ENCODE peak calls at places on chromosome 20, in eight cellular contexts. One of them, this sample, is unnamed.

GRCh38 chr20:46433051-46433450 is 26.6 kb upstream of the ELMO2 start:
- DNase-seq in mammary epithelial cell: peak; percentile 25
- DNase-seq in left ventricle myocardium inferior: no peak
- DNase-seq in Peyer's patch: no peak
- DNase-seq in neural progenitor cell: no peak
- DNase-seq in psoas muscle: no peak
- DNase-seq in tibial artery: no peak
- DNase-seq in lower lobe of right lung: no peak
- DNase-seq in this sample: no peak

GRCh38 chr20:32902456-32903420 is 44.0 kb downstream of the EFCAB8 start:
- DNase-seq in mammary epithelial cell: peak; percentile 36
- DNase-seq in lower lobe of right lung: peak; percentile 68
- DNase-seq in left ventricle myocardium inferior: peak; percentile 32
- DNase-seq in tibial artery: no peak
- DNase-seq in Peyer's patch: peak; percentile 72
- DNase-seq in psoas muscle: peak; percentile 46
- DNase-seq in neural progenitor cell: peak; percentile 77
- DNase-seq in this sample: peak; percentile 45

GRCh38 chr20:6562111-6562510 is 205.4 kb upstream of the BMP2 start:
- DNase-seq in mammary epithelial cell: peak; percentile 82
- DNase-seq in tibial artery: no peak
- DNase-seq in psoas muscle: no peak
- DNase-seq in lower lobe of right lung: no peak
- DNase-seq in left ventricle myocardium inferior: no peak
- DNase-seq in neural progenitor cell: no peak
- DNase-seq in Peyer's patch: no peak
- DNase-seq in this sample: no peak

GRCh38 chr20:21096321-21097043 is 9.7 kb downstream of the LINC00237 start:
- DNase-seq in Peyer's patch: no peak
- DNase-seq in tibial artery: no peak
- DNase-seq in neural progenitor cell: peak; percentile 54
- DNase-seq in lower lobe of right lung: no peak
- DNase-seq in psoas muscle: no peak
- DNase-seq in mammary epithelial cell: no peak
- DNase-seq in left ventricle myocardium inferior: no peak
- DNase-seq in this sample: no peak

GRCh38 chr20:47438464-47439381 is 63.0 kb upstream of the NCOA3 start:
- DNase-seq in left ventricle myocardium inferior: no peak
- DNase-seq in psoas muscle: no peak
- DNase-seq in mammary epithelial cell: peak; percentile 52
- DNase-seq in neural progenitor cell: no peak
- DNase-seq in Peyer's patch: peak; percentile 56
- DNase-seq in tibial artery: no peak
- DNase-seq in lower lobe of right lung: no peak
- DNase-seq in this sample: no peak

GRCh38 chr20:32445539-32446273 is 87.6 kb downstream of the ASXL1 start:
- DNase-seq in tibial artery: no peak
- DNase-seq in Peyer's patch: peak; percentile 37
- DNase-seq in psoas muscle: no peak
- DNase-seq in left ventricle myocardium inferior: no peak
- DNase-seq in mammary epithelial cell: no peak
- DNase-seq in neural progenitor cell: no peak
- DNase-seq in lower lobe of right lung: no peak
- DNase-seq in this sample: no peak

GRCh38 chr20:43022081-43022480 is 167.6 kb downstream of the PTPRT start:
- DNase-seq in Peyer's patch: no peak
- DNase-seq in tibial artery: no peak
- DNase-seq in psoas muscle: no peak
- DNase-seq in lower lobe of right lung: no peak
- DNase-seq in mammary epithelial cell: no peak
- DNase-seq in neural progenitor cell: no peak
- DNase-seq in left ventricle myocardium inferior: no peak
- DNase-seq in this sample: no peak

GRCh38 chr20:41141153-41141815 is 3.9 kb downstream of the PLCG1 start:
- DNase-seq in mammary epithelial cell: no peak
- DNase-seq in psoas muscle: peak; percentile 39
- DNase-seq in tibial artery: peak; percentile 20
- DNase-seq in left ventricle myocardium inferior: peak; percentile 63
- DNase-seq in Peyer's patch: no peak
- DNase-seq in lower lobe of right lung: no peak
- DNase-seq in neural progenitor cell: no peak
- DNase-seq in this sample: peak; percentile 69

GRCh38 chr20:23399568-23400241 is 21.6 kb downstream of the NAPB start:
- DNase-seq in psoas muscle: no peak
- DNase-seq in tibial artery: no peak
- DNase-seq in mammary epithelial cell: peak; percentile 23
- DNase-seq in left ventricle myocardium inferior: no peak
- DNase-seq in lower lobe of right lung: no peak
- DNase-seq in neural progenitor cell: no peak
- DNase-seq in Peyer's patch: no peak
- DNase-seq in this sample: no peak

GRCh38 chr20:60857708-60858107 is 394.4 kb upstream of the CDH4 start:
- DNase-seq in neural progenitor cell: no peak
- DNase-seq in lower lobe of right lung: no peak
- DNase-seq in mammary epithelial cell: peak; percentile 51
- DNase-seq in psoas muscle: no peak
- DNase-seq in tibial artery: no peak
- DNase-seq in Peyer's patch: no peak
- DNase-seq in left ventricle myocardium inferior: no peak
- DNase-seq in this sample: no peak

DNA sequence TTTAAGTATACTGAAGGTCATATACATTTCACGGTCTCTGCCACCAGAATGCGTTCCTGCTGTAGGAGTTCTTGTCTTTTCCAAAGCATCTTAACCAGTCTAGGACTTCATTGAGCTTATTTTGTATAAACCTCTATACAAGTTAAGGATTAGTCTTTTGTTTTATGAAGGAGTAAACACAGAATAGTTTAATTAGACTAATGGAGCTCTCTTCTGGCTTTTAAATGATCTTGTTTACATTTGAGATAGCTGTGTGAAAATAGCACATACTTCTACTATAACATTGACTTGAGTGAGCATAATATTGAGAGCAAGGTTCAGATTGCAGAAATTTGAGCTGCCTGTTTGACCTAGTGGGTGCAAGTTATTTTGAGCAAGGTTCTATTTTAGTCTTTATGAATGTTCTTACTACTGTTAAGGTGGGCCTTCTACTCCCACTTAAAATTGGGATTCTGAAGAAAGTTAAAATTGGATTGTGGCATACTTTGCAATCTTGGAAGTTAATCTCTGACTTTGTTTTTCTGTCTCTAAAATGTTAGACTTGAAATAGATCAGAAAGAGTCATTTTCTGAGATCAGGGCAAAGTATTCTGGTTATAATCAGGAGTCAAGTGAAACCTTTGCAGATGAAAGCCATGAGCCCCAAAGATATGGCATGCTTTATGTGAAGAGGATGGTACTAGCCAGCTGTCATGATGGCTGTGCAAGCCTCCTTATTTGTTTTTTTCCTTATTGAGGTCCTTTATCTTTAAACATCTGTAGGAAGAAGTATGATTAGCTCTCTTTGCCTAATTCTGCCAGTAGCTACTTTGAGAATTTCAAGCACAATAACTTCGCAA is 41.8 kb downstream of the RPRD1B start:
- DNase-seq in psoas muscle: no peak
- DNase-seq in mammary epithelial cell: no peak
- DNase-seq in lower lobe of right lung: no peak
- DNase-seq in tibial artery: no peak
- DNase-seq in neural progenitor cell: no peak
- DNase-seq in left ventricle myocardium inferior: no peak
- DNase-seq in Peyer's patch: no peak
- DNase-seq in this sample: no peak
- H3K4me1 ChIP-seq in psoas muscle: peaks cover 42% of the 10 kb centered on the region
- H3K4me1 ChIP-seq in mammary epithelial cell: peaks cover 8% of the 10 kb centered on the region
- H3K4me1 ChIP-seq in lower lobe of right lung: peaks cover 46% of the 10 kb centered on the region
- H3K4me1 ChIP-seq in tibial artery: peaks cover 44% of the 10 kb centered on the region
- H3K4me1 ChIP-seq in neural progenitor cell: no peaks in the 10 kb centered on the region
- H3K4me1 ChIP-seq in left ventricle myocardium inferior: peaks cover 60% of the 10 kb centered on the region
- H3K4me1 ChIP-seq in Peyer's patch: no peaks in the 10 kb centered on the region
- H3K4me1 ChIP-seq in this sample: peaks cover 44% of the 10 kb centered on the region

GRCh38 chr20:25012616-25013189 is 20.2 kb upstream of the APMAP start:
- DNase-seq in lower lobe of right lung: no peak
- DNase-seq in left ventricle myocardium inferior: no peak
- DNase-seq in tibial artery: peak; percentile 11
- DNase-seq in psoas muscle: no peak
- DNase-seq in mammary epithelial cell: no peak
- DNase-seq in Peyer's patch: peak; percentile 40
- DNase-seq in neural progenitor cell: no peak
- DNase-seq in this sample: no peak

GRCh38 chr20:25009218-25010145 is 16.9 kb upstream of the APMAP start:
- DNase-seq in left ventricle myocardium inferior: no peak
- DNase-seq in psoas muscle: no peak
- DNase-seq in neural progenitor cell: no peak
- DNase-seq in tibial artery: peak; percentile 9
- DNase-seq in lower lobe of right lung: no peak
- DNase-seq in mammary epithelial cell: no peak
- DNase-seq in Peyer's patch: peak; percentile 40
- DNase-seq in this sample: no peak

GRCh38 chr20:25011261-25011660 is 18.7 kb upstream of the APMAP start:
- DNase-seq in mammary epithelial cell: no peak
- DNase-seq in lower lobe of right lung: no peak
- DNase-seq in psoas muscle: no peak
- DNase-seq in neural progenitor cell: no peak
- DNase-seq in left ventricle myocardium inferior: no peak
- DNase-seq in Peyer's patch: peak; percentile 31
- DNase-seq in tibial artery: peak; percentile 11
- DNase-seq in this sample: no peak

GRCh38 chr20:25013478-25014380 is 21.2 kb upstream of the APMAP start:
- DNase-seq in neural progenitor cell: no peak
- DNase-seq in psoas muscle: no peak
- DNase-seq in lower lobe of right lung: no peak
- DNase-seq in tibial artery: peak; percentile 14
- DNase-seq in Peyer's patch: peak; percentile 41
- DNase-seq in left ventricle myocardium inferior: no peak
- DNase-seq in mammary epithelial cell: no peak
- DNase-seq in this sample: peak; percentile 15

GRCh38 chr20:25011831-25012241 is 19.3 kb upstream of the APMAP start:
- DNase-seq in left ventricle myocardium inferior: no peak
- DNase-seq in lower lobe of right lung: no peak
- DNase-seq in neural progenitor cell: no peak
- DNase-seq in tibial artery: peak; percentile 6
- DNase-seq in Peyer's patch: peak; percentile 39
- DNase-seq in mammary epithelial cell: no peak
- DNase-seq in psoas muscle: peak; percentile 55
- DNase-seq in this sample: no peak
- H3K9me3 ChIP-seq in left ventricle myocardium inferior: no peaks in the 10 kb centered on the region
- H3K9me3 ChIP-seq in lower lobe of right lung: no peaks in the 10 kb centered on the region
- H3K9me3 ChIP-seq in neural progenitor cell: no peaks in the 10 kb centered on the region
- H3K9me3 ChIP-seq in tibial artery: no peaks in the 10 kb centered on the region
- H3K9me3 ChIP-seq in Peyer's patch: no peaks in the 10 kb centered on the region
- H3K9me3 ChIP-seq in mammary epithelial cell: no peaks in the 10 kb centered on the region
- H3K9me3 ChIP-seq in psoas muscle: no peaks in the 10 kb centered on the region
- H3K9me3 ChIP-seq in this sample: no peaks in the 10 kb centered on the region

GRCh38 chr20:53939554-53940355 is 130.6 kb downstream of the BCAS1 start:
- DNase-seq in neural progenitor cell: peak; percentile 93
- DNase-seq in mammary epithelial cell: peak; percentile 90
- DNase-seq in left ventricle myocardium inferior: peak; percentile 94
- DNase-seq in psoas muscle: peak; percentile 89
- DNase-seq in Peyer's patch: peak; percentile 98
- DNase-seq in tibial artery: peak; percentile 93
- DNase-seq in lower lobe of right lung: peak; percentile 93
- DNase-seq in this sample: peak; percentile 92
- H3K4me3 ChIP-seq in neural progenitor cell: peak overlapping the region; percentile 35
- H3K4me3 ChIP-seq in mammary epithelial cell: no peak overlapping the region
- H3K4me3 ChIP-seq in left ventricle myocardium inferior: peak overlapping the region; percentile 29
- H3K4me3 ChIP-seq in psoas muscle: peak overlapping the region; percentile 17
- H3K4me3 ChIP-seq in Peyer's patch: no peak overlapping the region
- H3K4me3 ChIP-seq in tibial artery: no peak overlapping the region
- H3K4me3 ChIP-seq in lower lobe of right lung: no peak overlapping the region
- H3K4me3 ChIP-seq in this sample: peak overlapping the region; percentile 26

GRCh38 chr20:49664914-49665313 is 48.8 kb downstream of the B4GALT5 start:
- DNase-seq in Peyer's patch: no peak
- DNase-seq in psoas muscle: no peak
- DNase-seq in mammary epithelial cell: no peak
- DNase-seq in left ventricle myocardium inferior: no peak
- DNase-seq in tibial artery: no peak
- DNase-seq in neural progenitor cell: no peak
- DNase-seq in lower lobe of right lung: no peak
- DNase-seq in this sample: no peak
- H3K4me1 ChIP-seq in Peyer's patch: no peaks in the 10 kb centered on the region
- H3K4me1 ChIP-seq in psoas muscle: peaks cover 56% of the 10 kb centered on the region
- H3K4me1 ChIP-seq in mammary epithelial cell: peaks cover 7% of the 10 kb centered on the region
- H3K4me1 ChIP-seq in left ventricle myocardium inferior: peaks cover 76% of the 10 kb centered on the region
- H3K4me1 ChIP-seq in tibial artery: peaks cover 33% of the 10 kb centered on the region
- H3K4me1 ChIP-seq in neural progenitor cell: peaks cover 37% of the 10 kb centered on the region
- H3K4me1 ChIP-seq in lower lobe of right lung: peaks cover 61% of the 10 kb centered on the region
- H3K4me1 ChIP-seq in this sample: no peaks in the 10 kb centered on the region

GRCh38 chr20:49283176-49283702 is 5.4 kb upstream of the ZNFX1 start:
- DNase-seq in mammary epithelial cell: no peak
- DNase-seq in tibial artery: no peak
- DNase-seq in Peyer's patch: no peak
- DNase-seq in left ventricle myocardium inferior: no peak
- DNase-seq in neural progenitor cell: no peak
- DNase-seq in psoas muscle: no peak
- DNase-seq in lower lobe of right lung: no peak
- DNase-seq in this sample: no peak
- H3K9me3 ChIP-seq in mammary epithelial cell: no peaks in the 10 kb centered on the region
- H3K9me3 ChIP-seq in tibial artery: peaks cover 33% of the 10 kb centered on the region
- H3K9me3 ChIP-seq in Peyer's patch: peaks cover 42% of the 10 kb centered on the region
- H3K9me3 ChIP-seq in left ventricle myocardium inferior: peaks cover 70% of the 10 kb centered on the region
- H3K9me3 ChIP-seq in neural progenitor cell: no peaks in the 10 kb centered on the region
- H3K9me3 ChIP-seq in psoas muscle: peaks cover 15% of the 10 kb centered on the region
- H3K9me3 ChIP-seq in lower lobe of right lung: peaks cover 47% of the 10 kb centered on the region
- H3K9me3 ChIP-seq in this sample: peaks cover 67% of the 10 kb centered on the region

DNA sequence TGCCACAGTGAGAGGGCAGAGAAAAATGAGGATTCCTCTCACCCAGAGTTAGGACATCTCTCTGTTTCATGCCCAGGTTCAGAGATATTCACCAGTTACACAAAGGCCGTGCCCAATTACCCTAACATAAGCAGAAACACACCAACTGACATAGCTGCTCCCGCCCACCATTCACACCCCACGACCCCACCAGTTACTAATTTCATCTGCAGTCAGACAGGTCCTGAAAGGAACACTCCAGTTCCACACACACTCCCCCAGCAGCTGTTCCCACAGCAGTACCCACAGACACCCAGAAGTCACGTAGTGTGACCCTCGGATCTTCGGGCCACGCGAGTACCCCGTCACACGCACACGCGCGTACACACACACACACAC is 532 bp downstream of the TMEM74B start:
- DNase-seq in psoas muscle: no peak
- DNase-seq in left ventricle myocardium inferior: no peak
- DNase-seq in tibial artery: no peak
- DNase-seq in neural progenitor cell: no peak
- DNase-seq in Peyer's patch: no peak
- DNase-seq in lower lobe of right lung: no peak
- DNase-seq in mammary epithelial cell: no peak
- DNase-seq in this sample: no peak
- H3K4me3 ChIP-seq in psoas muscle: peak overlapping the region; percentile 68
- H3K4me3 ChIP-seq in left ventricle myocardium inferior: peak overlapping the region; percentile 73
- H3K4me3 ChIP-seq in tibial artery: no peak overlapping the region
- H3K4me3 ChIP-seq in neural progenitor cell: peak overlapping the region; percentile 75
- H3K4me3 ChIP-seq in Peyer's patch: no peak overlapping the region
- H3K4me3 ChIP-seq in lower lobe of right lung: peak overlapping the region; percentile 62
- H3K4me3 ChIP-seq in mammary epithelial cell: no peak overlapping the region
- H3K4me3 ChIP-seq in this sample: peak overlapping the region; percentile 61

This sample was measured in heart left ventricle.